ENCODE peak calls at places on chromosomes 3 and 15, in eight cellular contexts. U, I, J, L, Y, M, N and E are unnamed samples.

GRCh38 chr15:97904196-97904572 is 56.3 kb upstream of the ARRDC4 start:
- DNase-seq in M (peak; percentile 82), I (peak; percentile 19), Y (peak; percentile 86), N (peak; percentile 77), U (no peak), J (peak; percentile 62), L (peak; percentile 45), E (no peak)

GRCh38 chr15:93852761-93853160 is 378.6 kb upstream of the MCTP2 start:
- DNase-seq in M (no peak), J (no peak), U (no peak), N (no peak), L (no peak), I (no peak), Y (no peak), E (no peak)

GRCh38 chr3:15505412-15506165 is 15.9 kb downstream of the COLQ start:
- DNase-seq in Y (no peak), L (no peak), N (no peak), I (no peak), M (peak; percentile 22), J (no peak), U (no peak), E (no peak)

GRCh38 chr3:65638301-65638700 is 400.4 kb downstream of the MAGI1 start:
- DNase-seq in I (no peak), M (no peak), Y (no peak), J (no peak), N (no peak), U (no peak), L (no peak), E (no peak)

GRCh38 chr3:66372681-66373350 is 128.0 kb downstream of the LRIG1 start:
- DNase-seq in M (peak; percentile 73), N (peak; percentile 13), L (peak; percentile 23), I (peak; percentile 36), J (no peak), Y (peak; percentile 77), U (no peak), E (no peak)

GRCh38 chr15:86077070-86077469 is 2.6 kb upstream of the AGBL1 start:
- DNase-seq in L (no peak), M (no peak), Y (no peak), N (no peak), U (no peak), J (no peak), I (no peak), E (no peak)

GRCh38 chr3:156180077-156180476 is 59.7 kb downstream of the KCNAB1 start:
- DNase-seq in U (no peak), M (no peak), L (no peak), Y (no peak), J (no peak), I (no peak), N (peak; percentile 34), E (no peak)

GRCh38 chr15:74520407-74520806 is 20.6 kb upstream of the ARID3B start:
- DNase-seq in U (no peak), Y (no peak), M (no peak), L (no peak), J (no peak), N (no peak), I (no peak), E (no peak)

GRCh38 chr3:81198766-81199165 is 562.7 kb downstream of the GBE1 start:
- DNase-seq in M (no peak), N (no peak), L (no peak), U (no peak), I (no peak), Y (no peak), J (no peak), E (no peak)

GRCh38 chr3:112632596-112632995 is 8.3 kb downstream of the CCDC80 start:
- DNase-seq in J (no peak), I (no peak), M (no peak), N (no peak), L (no peak), U (no peak), Y (no peak), E (no peak)

GRCh38 chr15:55649058-55649423 is 60.9 kb upstream of the PYGO1 start:
- DNase-seq in J (no peak), L (no peak), Y (no peak), M (no peak), I (no peak), U (peak; percentile 25), N (peak; percentile 79), E (no peak)

GRCh38 chr3:77325280-77325679 is 285.4 kb downstream of the ROBO2 start:
- DNase-seq in Y (no peak), M (no peak), U (no peak), N (no peak), L (no peak), J (no peak), I (no peak), E (no peak)

GRCh38 chr3:126156468-126156867 is 23.9 kb downstream of the ALDH1L1 start:
- DNase-seq in L (no peak), M (no peak), I (no peak), J (no peak), N (no peak), U (no peak), Y (no peak), E (no peak)

GRCh38 chr3:79414821-79415220 is 353.0 kb downstream of the ROBO1 start:
- DNase-seq in Y (no peak), L (no peak), U (no peak), J (no peak), N (no peak), M (no peak), I (no peak), E (no peak)

GRCh38 chr3:119856695-119857094 is 74.8 kb downstream of the NR1I2 start:
- DNase-seq in M (no peak), J (no peak), I (no peak), Y (no peak), N (no peak), U (no peak), L (no peak), E (no peak)

GRCh38 chr3:132343018-132343612 is 25.9 kb downstream of the ACP3 start:
- DNase-seq in I (peak; percentile 31), N (peak; percentile 64), L (peak; percentile 28), M (peak; percentile 46), Y (peak; percentile 26), U (peak; percentile 4), J (peak; percentile 18), E (no peak)

GRCh38 chr3:188051801-188052228 is 102.1 kb upstream of the LPP start:
- DNase-seq in I (no peak), J (peak; percentile 80), U (no peak), L (no peak), M (no peak), Y (no peak), N (peak; percentile 32), E (no peak)

GRCh38 chr15:62187425-62187824 is 22.3 kb upstream of the C2CD4B start:
- DNase-seq in U (no peak), N (no peak), J (no peak), Y (no peak), M (no peak), L (no peak), I (no peak), E (no peak)

GRCh38 chr3:189273736-189274135 is 102.0 kb downstream of the TPRG1 start:
- DNase-seq in Y (no peak), I (no peak), M (no peak), N (peak; percentile 25), J (no peak), U (no peak), L (no peak), E (no peak)

GRCh38 chr3:149235599-149236424 is 14.2 kb upstream of the CP start:
- DNase-seq in U (no peak), L (no peak), N (no peak), J (no peak), Y (no peak), M (no peak), I (no peak), E (no peak)

GRCh38 chr3:196135693-196136639 is 54.1 kb upstream of the TFRC start:
- DNase-seq in N (peak; percentile 27), U (no peak), M (no peak), J (no peak), Y (no peak), I (no peak), L (no peak), E (no peak)

GRCh38 chr3:105527949-105528348 is 161.2 kb downstream of the ALCAM start:
- DNase-seq in I (peak; percentile 14), N (peak; percentile 51), Y (no peak), U (no peak), J (no peak), L (peak; percentile 33), M (peak; percentile 81), E (no peak)

GRCh38 chr3:29759443-29760033 is 478.7 kb downstream of the RBMS3 start:
- DNase-seq in N (peak; percentile 69), I (no peak), Y (no peak), J (no peak), M (peak; percentile 31), U (no peak), L (no peak), E (no peak)

GRCh38 chr3:189570916-189571315 is 60.3 kb upstream of the TP63 start:
- DNase-seq in U (no peak), I (no peak), M (no peak), N (peak; percentile 23), J (no peak), L (no peak), Y (no peak), E (no peak)

GRCh38 chr3:29067014-29067413 is 213.9 kb upstream of the RBMS3 start:
- DNase-seq in N (peak; percentile 64), Y (no peak), M (no peak), I (no peak), J (no peak), U (no peak), L (no peak), E (no peak)

GRCh38 chr3:188284455-188285212 is 130.7 kb downstream of the LPP start:
- DNase-seq in U (no peak), Y (no peak), M (no peak), L (no peak), J (no peak), N (peak; percentile 65), I (no peak), E (peak; percentile 26)